ENCODE peak calls at places on chromosome 13, in eight cellular contexts. One of them, this sample, is unnamed.

GRCh38 chr13:44834404-44834803 is 154.9 kb downstream of the NUFIP1 start:
- DNase-seq in uterus: no peak
- DNase-seq in NB4: no peak
- DNase-seq in Peyer's patch: no peak
- DNase-seq in HFF-Myc: no peak
- DNase-seq in AG04449: no peak
- DNase-seq in bronchial epithelial cell: no peak
- DNase-seq in thoracic aorta: no peak
- DNase-seq in this sample: no peak

GRCh38 chr13:40796649-40797048 is 7.2 kb downstream of the SLC25A15 start:
- DNase-seq in uterus: no peak
- DNase-seq in NB4: no peak
- DNase-seq in Peyer's patch: no peak
- DNase-seq in HFF-Myc: no peak
- DNase-seq in AG04449: no peak
- DNase-seq in bronchial epithelial cell: no peak
- DNase-seq in thoracic aorta: no peak
- DNase-seq in this sample: no peak

GRCh38 chr13:104008571-104009435 is 942.6 kb upstream of the SLC10A2 start:
- DNase-seq in uterus: no peak
- DNase-seq in NB4: no peak
- DNase-seq in Peyer's patch: no peak
- DNase-seq in HFF-Myc: no peak
- DNase-seq in AG04449: no peak
- DNase-seq in bronchial epithelial cell: peak
- DNase-seq in thoracic aorta: no peak
- DNase-seq in this sample: peak

GRCh38 chr13:75049936-75050335 is 432.0 kb downstream of the TBC1D4 start:
- DNase-seq in uterus: no peak
- DNase-seq in NB4: no peak
- DNase-seq in Peyer's patch: no peak
- DNase-seq in HFF-Myc: no peak
- DNase-seq in AG04449: no peak
- DNase-seq in bronchial epithelial cell: no peak
- DNase-seq in thoracic aorta: no peak
- DNase-seq in this sample: no peak

GRCh38 chr13:74409551-74409950 is 275.3 kb upstream of the KLF12 start:
- DNase-seq in uterus: no peak
- DNase-seq in NB4: no peak
- DNase-seq in Peyer's patch: no peak
- DNase-seq in HFF-Myc: no peak
- DNase-seq in AG04449: no peak
- DNase-seq in bronchial epithelial cell: no peak
- DNase-seq in thoracic aorta: no peak
- DNase-seq in this sample: no peak

GRCh38 chr13:113670541-113670940 is 3.5 kb downstream of the GRK1 start:
- DNase-seq in uterus: peak
- DNase-seq in NB4: no peak
- DNase-seq in Peyer's patch: peak
- DNase-seq in HFF-Myc: no peak
- DNase-seq in AG04449: no peak
- DNase-seq in bronchial epithelial cell: no peak
- DNase-seq in thoracic aorta: no peak
- DNase-seq in this sample: no peak

GRCh38 chr13:59681630-59682311 is 482.0 kb downstream of the DIAPH3 start:
- DNase-seq in uterus: no peak
- DNase-seq in NB4: no peak
- DNase-seq in Peyer's patch: no peak
- DNase-seq in HFF-Myc: no peak
- DNase-seq in AG04449: no peak
- DNase-seq in bronchial epithelial cell: no peak
- DNase-seq in thoracic aorta: no peak
- DNase-seq in this sample: peak

GRCh38 chr13:75308222-75308621 is 173.7 kb downstream of the TBC1D4 start:
- DNase-seq in uterus: no peak
- DNase-seq in NB4: no peak
- DNase-seq in Peyer's patch: no peak
- DNase-seq in HFF-Myc: no peak
- DNase-seq in AG04449: no peak
- DNase-seq in bronchial epithelial cell: no peak
- DNase-seq in thoracic aorta: no peak
- DNase-seq in this sample: no peak

GRCh38 chr13:102289606-102290005 is 112.2 kb downstream of the FGF14 start:
- DNase-seq in uterus: no peak
- DNase-seq in NB4: no peak
- DNase-seq in Peyer's patch: no peak
- DNase-seq in HFF-Myc: no peak
- DNase-seq in AG04449: no peak
- DNase-seq in bronchial epithelial cell: peak
- DNase-seq in thoracic aorta: no peak
- DNase-seq in this sample: no peak

GRCh38 chr13:102295316-102296048 is 106.4 kb downstream of the FGF14 start:
- DNase-seq in uterus: peak
- DNase-seq in NB4: no peak
- DNase-seq in Peyer's patch: no peak
- DNase-seq in HFF-Myc: no peak
- DNase-seq in AG04449: no peak
- DNase-seq in bronchial epithelial cell: no peak
- DNase-seq in thoracic aorta: no peak
- DNase-seq in this sample: peak

GRCh38 chr13:102294407-102295018 is 107.3 kb downstream of the FGF14 start:
- DNase-seq in uterus: no peak
- DNase-seq in NB4: no peak
- DNase-seq in Peyer's patch: no peak
- DNase-seq in HFF-Myc: no peak
- DNase-seq in AG04449: no peak
- DNase-seq in bronchial epithelial cell: no peak
- DNase-seq in thoracic aorta: no peak
- DNase-seq in this sample: no peak

GRCh38 chr13:102291587-102292218 is 110.1 kb downstream of the FGF14 start:
- DNase-seq in uterus: no peak
- DNase-seq in NB4: no peak
- DNase-seq in Peyer's patch: no peak
- DNase-seq in HFF-Myc: no peak
- DNase-seq in AG04449: no peak
- DNase-seq in bronchial epithelial cell: no peak
- DNase-seq in thoracic aorta: no peak
- DNase-seq in this sample: peak

DNA sequence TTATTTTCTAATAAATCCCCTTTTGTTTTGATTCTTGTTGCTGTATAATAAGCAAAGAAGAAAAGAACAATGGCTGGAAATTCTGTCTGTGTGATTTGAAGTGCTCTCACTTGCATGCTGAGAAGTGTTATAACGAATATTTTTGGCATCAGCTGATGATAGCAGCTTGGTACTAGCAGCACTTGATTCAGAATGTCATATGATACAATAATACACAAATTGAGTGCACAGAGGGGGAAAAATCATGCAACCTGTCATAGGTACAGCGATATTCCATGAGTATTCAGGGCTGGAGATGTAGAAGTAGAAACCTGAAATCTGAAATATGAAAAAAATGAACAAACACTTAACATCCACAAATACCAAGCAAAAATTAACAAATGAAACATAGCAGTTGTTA is 108.1 kb downstream of the FGF14 start:
- DNase-seq in uterus: no peak
- DNase-seq in NB4: no peak
- DNase-seq in Peyer's patch: no peak
- DNase-seq in HFF-Myc: no peak
- DNase-seq in AG04449: no peak
- DNase-seq in bronchial epithelial cell: no peak
- DNase-seq in thoracic aorta: no peak
- DNase-seq in this sample: no peak
- TF ChIP-seq CTCF in uterus: no peak
- TF ChIP-seq CTCF in NB4: no peak
- TF ChIP-seq CTCF in Peyer's patch: no peak
- TF ChIP-seq CTCF in HFF-Myc: no peak
- TF ChIP-seq CTCF in AG04449: no peak
- TF ChIP-seq CTCF in bronchial epithelial cell: no peak
- TF ChIP-seq CTCF in thoracic aorta: no peak
- TF ChIP-seq CTCF in this sample: no peak

GRCh38 chr13:39266426-39266825 is 228.2 kb downstream of the NHLRC3 start:
- DNase-seq in uterus: no peak
- DNase-seq in NB4: no peak
- DNase-seq in Peyer's patch: no peak
- DNase-seq in HFF-Myc: no peak
- DNase-seq in AG04449: no peak
- DNase-seq in bronchial epithelial cell: peak
- DNase-seq in thoracic aorta: no peak
- DNase-seq in this sample: no peak

GRCh38 chr13:39269004-39269403 is 230.7 kb downstream of the NHLRC3 start:
- DNase-seq in uterus: no peak
- DNase-seq in NB4: no peak
- DNase-seq in Peyer's patch: no peak
- DNase-seq in HFF-Myc: no peak
- DNase-seq in AG04449: no peak
- DNase-seq in bronchial epithelial cell: no peak
- DNase-seq in thoracic aorta: no peak
- DNase-seq in this sample: no peak

GRCh38 chr13:39273953-39274352 is 235.7 kb downstream of the NHLRC3 start:
- DNase-seq in uterus: no peak
- DNase-seq in NB4: peak
- DNase-seq in Peyer's patch: no peak
- DNase-seq in HFF-Myc: no peak
- DNase-seq in AG04449: no peak
- DNase-seq in bronchial epithelial cell: peak
- DNase-seq in thoracic aorta: no peak
- DNase-seq in this sample: peak

GRCh38 chr13:39268398-39268797 is 230.1 kb downstream of the NHLRC3 start:
- DNase-seq in uterus: no peak
- DNase-seq in NB4: no peak
- DNase-seq in Peyer's patch: no peak
- DNase-seq in HFF-Myc: no peak
- DNase-seq in AG04449: no peak
- DNase-seq in bronchial epithelial cell: no peak
- DNase-seq in thoracic aorta: no peak
- DNase-seq in this sample: no peak

DNA sequence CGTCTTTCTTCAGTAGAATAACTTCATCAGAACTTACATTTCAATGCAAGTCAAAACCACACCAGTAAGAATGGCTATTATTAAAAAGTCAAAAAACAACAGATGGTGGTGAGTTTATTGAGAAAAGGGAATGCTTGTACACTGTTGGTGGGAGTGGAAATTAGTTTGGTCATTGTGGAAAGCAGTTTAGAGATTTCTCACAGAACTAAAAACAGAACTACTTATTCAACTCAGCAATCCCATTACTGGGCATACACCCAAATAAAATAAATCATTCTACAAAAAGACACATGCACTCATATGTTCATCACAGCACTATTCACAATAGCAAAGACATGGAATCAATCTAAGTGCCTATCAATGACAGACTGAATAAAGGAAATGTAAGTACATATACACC is 231.2 kb downstream of the NHLRC3 start:
- DNase-seq in uterus: no peak
- DNase-seq in NB4: no peak
- DNase-seq in Peyer's patch: no peak
- DNase-seq in HFF-Myc: no peak
- DNase-seq in AG04449: no peak
- DNase-seq in bronchial epithelial cell: no peak
- DNase-seq in thoracic aorta: no peak
- DNase-seq in this sample: no peak
- H3K4me3 ChIP-seq in uterus: no peak
- H3K4me3 ChIP-seq in NB4: no peak
- H3K4me3 ChIP-seq in Peyer's patch: no peak
- H3K4me3 ChIP-seq in HFF-Myc: no peak
- H3K4me3 ChIP-seq in AG04449: no peak
- H3K4me3 ChIP-seq in bronchial epithelial cell: no peak
- H3K4me3 ChIP-seq in thoracic aorta: no peak
- H3K4me3 ChIP-seq in this sample: no peak

GRCh38 chr13:26117620-26118019 is 65.8 kb upstream of the SHISA2 start:
- DNase-seq in uterus: no peak
- DNase-seq in NB4: no peak
- DNase-seq in Peyer's patch: no peak
- DNase-seq in HFF-Myc: no peak
- DNase-seq in AG04449: no peak
- DNase-seq in bronchial epithelial cell: no peak
- DNase-seq in thoracic aorta: no peak
- DNase-seq in this sample: no peak

GRCh38 chr13:26111797-26112196 is 60.0 kb upstream of the SHISA2 start:
- DNase-seq in uterus: no peak
- DNase-seq in NB4: no peak
- DNase-seq in Peyer's patch: no peak
- DNase-seq in HFF-Myc: no peak
- DNase-seq in AG04449: no peak
- DNase-seq in bronchial epithelial cell: no peak
- DNase-seq in thoracic aorta: no peak
- DNase-seq in this sample: no peak

DNA sequence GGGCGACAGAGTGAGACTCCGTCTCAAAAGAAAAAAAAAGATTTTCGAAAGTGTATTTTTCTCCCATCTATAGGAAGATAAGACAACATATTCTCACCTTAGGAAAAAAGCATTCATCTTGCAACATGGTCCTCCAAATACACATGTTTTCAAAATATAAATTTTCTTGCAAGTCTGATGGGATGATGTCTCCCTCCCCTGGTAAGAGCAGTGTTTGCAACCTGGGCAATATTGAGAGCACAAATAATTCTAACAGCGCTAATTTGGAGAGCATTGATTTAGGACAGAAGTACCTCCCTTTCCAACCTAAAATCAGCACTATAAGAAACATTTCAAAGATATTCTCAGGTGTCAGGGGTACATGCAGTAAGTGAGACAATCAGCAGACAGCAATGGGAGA is 61.0 kb upstream of the SHISA2 start:
- DNase-seq in uterus: no peak
- DNase-seq in NB4: peak
- DNase-seq in Peyer's patch: no peak
- DNase-seq in HFF-Myc: no peak
- DNase-seq in AG04449: no peak
- DNase-seq in bronchial epithelial cell: peak
- DNase-seq in thoracic aorta: no peak
- DNase-seq in this sample: no peak
- TF ChIP-seq CTCF in uterus: no peak
- TF ChIP-seq CTCF in NB4: peak
- TF ChIP-seq CTCF in Peyer's patch: no peak
- TF ChIP-seq CTCF in HFF-Myc: peak
- TF ChIP-seq CTCF in AG04449: peak
- TF ChIP-seq CTCF in bronchial epithelial cell: no peak
- TF ChIP-seq CTCF in thoracic aorta: no peak
- TF ChIP-seq CTCF in this sample: no peak

GRCh38 chr13:61988810-61989209 is 573.2 kb upstream of the PCDH20 start:
- DNase-seq in uterus: no peak
- DNase-seq in NB4: no peak
- DNase-seq in Peyer's patch: no peak
- DNase-seq in HFF-Myc: no peak
- DNase-seq in AG04449: no peak
- DNase-seq in bronchial epithelial cell: no peak
- DNase-seq in thoracic aorta: no peak
- DNase-seq in this sample: no peak

GRCh38 chr13:61989984-61990383 is 574.3 kb upstream of the PCDH20 start:
- DNase-seq in uterus: no peak
- DNase-seq in NB4: no peak
- DNase-seq in Peyer's patch: no peak
- DNase-seq in HFF-Myc: no peak
- DNase-seq in AG04449: no peak
- DNase-seq in bronchial epithelial cell: no peak
- DNase-seq in thoracic aorta: no peak
- DNase-seq in this sample: no peak

DNA sequence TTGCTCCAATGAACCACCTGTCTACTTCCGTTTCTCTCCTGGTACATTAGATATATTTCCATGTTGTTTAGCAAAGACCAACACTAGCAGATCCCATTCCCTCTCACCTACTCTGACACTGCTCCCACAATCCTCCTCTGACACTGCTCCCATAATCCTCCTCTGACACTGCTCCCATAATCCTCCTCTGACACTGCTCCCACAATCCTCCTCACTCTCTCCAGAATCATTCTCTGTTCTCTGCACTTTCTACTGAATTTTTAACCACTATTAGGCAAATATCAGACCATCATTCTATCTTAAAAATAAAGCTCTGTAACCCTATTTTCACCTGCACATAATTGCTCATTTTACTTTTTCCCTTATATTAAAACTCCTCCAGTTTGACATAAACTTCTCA is 578.5 kb upstream of the PCDH20 start:
- DNase-seq in uterus: no peak
- DNase-seq in NB4: no peak
- DNase-seq in Peyer's patch: no peak
- DNase-seq in HFF-Myc: no peak
- DNase-seq in AG04449: no peak
- DNase-seq in bronchial epithelial cell: no peak
- DNase-seq in thoracic aorta: no peak
- DNase-seq in this sample: no peak
- H3K4me3 ChIP-seq in uterus: no peak
- H3K4me3 ChIP-seq in NB4: no peak
- H3K4me3 ChIP-seq in Peyer's patch: no peak
- H3K4me3 ChIP-seq in HFF-Myc: no peak
- H3K4me3 ChIP-seq in AG04449: no peak
- H3K4me3 ChIP-seq in bronchial epithelial cell: no peak
- H3K4me3 ChIP-seq in thoracic aorta: no peak
- H3K4me3 ChIP-seq in this sample: no peak

This sample was measured in fibroblast of the aortic adventitia.